ENCODE peak calls at places on chromosomes 12 and 14, in five cellular contexts. K is bronchial epithelial cell, D is T47D, F is left ventricle myocardium inferior, M is IMR-90. V is an unnamed sample.

GRCh38 chr12:95213928-95214327 is 3.3 kb downstream of the FGD6 start:
- DNase-seq in K (no peak), D (no peak), F (no peak), M (no peak), V (no peak)

GRCh38 chr12:34126239-34126641 is 103.9 kb downstream of the ALG10 start:
- DNase-seq in K (no peak), D (no peak), F (no peak), M (no peak), V (no peak)

GRCh38 chr14:65150891-65151290 is 48.6 kb upstream of the MAX start:
- DNase-seq in K (no peak), D (no peak), F (no peak), M (no peak), V (no peak)

GRCh38 chr12:124539084-124540041 is 28.0 kb downstream of the NCOR2 start:
- DNase-seq in K (no peak), D (no peak), F (no peak), M (no peak), V (no peak)

GRCh38 chr14:30270200-30271161 is 288.5 kb upstream of the G2E3 start:
- DNase-seq in K (peak), D (peak), F (peak), M (peak), V (peak)

GRCh38 chr14:54975856-54976255 is 51.0 kb downstream of the WDHD1 start:
- DNase-seq in K (no peak), D (no peak), F (no peak), M (no peak), V (no peak)

GRCh38 chr14:22614240-22614799 is 16.2 kb downstream of the ABHD4 start:
- DNase-seq in K (peak), D (no peak), F (no peak), M (peak), V (no peak)

GRCh38 chr14:95830386-95830785 is 46.2 kb upstream of the TUNAR start:
- DNase-seq in K (no peak), D (no peak), F (no peak), M (no peak), V (no peak)

GRCh38 chr12:114006482-114007425 is 40.6 kb upstream of the RBM19 start:
- DNase-seq in K (no peak), D (no peak), F (no peak), M (no peak), V (no peak)

GRCh38 chr12:51593539-51593938 is 2.5 kb downstream of the SCN8A start:
- DNase-seq in K (peak), D (peak), F (no peak), M (peak), V (peak)

GRCh38 chr12:93812616-93813015 is 135.4 kb downstream of the CRADD start:
- DNase-seq in K (no peak), D (no peak), F (no peak), M (no peak), V (no peak)

GRCh38 chr12:92143280-92143679 is 2.4 kb downstream of the BTG1 start:
- DNase-seq in K (no peak), D (no peak), F (no peak), M (no peak), V (no peak)

GRCh38 chr12:89098390-89099102 is 253.8 kb downstream of the DUSP6 start:
- DNase-seq in K (peak), D (no peak), F (peak), M (peak), V (peak)

GRCh38 chr12:116303076-116303465 is 25.6 kb upstream of the MED13L start:
- DNase-seq in K (no peak), D (no peak), F (no peak), M (no peak), V (no peak)

GRCh38 chr14:72775923-72776554 is 117.9 kb downstream of the DPF3 start:
- DNase-seq in K (no peak), D (no peak), F (no peak), M (no peak), V (no peak)

GRCh38 chr12:122836027-122836921 is 1.0 kb downstream of the HIP1R start:
- DNase-seq in K (peak), D (peak), F (no peak), M (peak), V (peak)

GRCh38 chr12:51008329-51008728 is 17.9 kb downstream of the SLC11A2 start:
- DNase-seq in K (no peak), D (no peak), F (no peak), M (no peak), V (no peak)